ENCODE peak calls at places on chromosome 3, in six cellular contexts. Z is HepG2, B is A549, V is K562, T is GM12878, O is endothelial cell of umbilical vein. I is an unnamed sample.

GRCh38 chr3:42159706-42160472 is 68.7 kb downstream of the TRAK1 start:
- DNase-seq in Z (peak; percentile 77), B (peak; percentile 81), V (peak; percentile 67), T (no peak), O (peak; percentile 36), I (no peak)

GRCh38 chr3:65953301-65953812 is 85.4 kb downstream of the MAGI1 start:
- DNase-seq in Z (peak; percentile 84), B (no peak), V (no peak), T (no peak), O (peak; percentile 52), I (no peak)

GRCh38 chr3:9909221-9910013 is 6.8 kb downstream of the IL17RE start:
- DNase-seq in Z (no peak), B (no peak), V (no peak), T (no peak), O (no peak), I (no peak)

GRCh38 chr3:185316740-185317407 is 46.1 kb upstream of the MAP3K13 start:
- DNase-seq in Z (peak; percentile 43), B (no peak), V (peak; percentile 26), T (no peak), O (peak; percentile 70), I (peak; percentile 66)

GRCh38 chr3:182979719-182980191 is 583 bp downstream of the DCUN1D1 start:
- DNase-seq in Z (peak; percentile 12), B (peak; percentile 6), V (peak; percentile 35), T (no peak), O (peak; percentile 32), I (peak; percentile 63)

GRCh38 chr3:35200056-35200455 is 439.3 kb upstream of the ARPP21 start:
- DNase-seq in Z (no peak), B (no peak), V (no peak), T (no peak), O (peak; percentile 44), I (no peak)

GRCh38 chr3:185746470-185746869 is 78.4 kb downstream of the IGF2BP2 start:
- DNase-seq in Z (no peak), B (no peak), V (no peak), T (no peak), O (peak; percentile 54), I (peak; percentile 53)

GRCh38 chr3:138360272-138361192 is 12.2 kb downstream of the MRAS start:
- DNase-seq in Z (no peak), B (no peak), V (no peak), T (no peak), O (no peak), I (no peak)

GRCh38 chr3:186386883-186387560 is 25.0 kb upstream of the DGKG start:
- DNase-seq in Z (no peak), B (no peak), V (no peak), T (no peak), O (no peak), I (no peak)

GRCh38 chr3:99795573-99795972 is 22.1 kb upstream of the CMSS1 start:
- DNase-seq in Z (no peak), B (no peak), V (no peak), T (no peak), O (no peak), I (no peak)

GRCh38 chr3:99805160-99805559 is 12.5 kb upstream of the CMSS1 start:
- DNase-seq in Z (no peak), B (no peak), V (no peak), T (no peak), O (no peak), I (no peak)

GRCh38 chr3:99794485-99794884 is 23.2 kb upstream of the CMSS1 start:
- DNase-seq in Z (no peak), B (no peak), V (no peak), T (no peak), O (no peak), I (no peak)

DNA sequence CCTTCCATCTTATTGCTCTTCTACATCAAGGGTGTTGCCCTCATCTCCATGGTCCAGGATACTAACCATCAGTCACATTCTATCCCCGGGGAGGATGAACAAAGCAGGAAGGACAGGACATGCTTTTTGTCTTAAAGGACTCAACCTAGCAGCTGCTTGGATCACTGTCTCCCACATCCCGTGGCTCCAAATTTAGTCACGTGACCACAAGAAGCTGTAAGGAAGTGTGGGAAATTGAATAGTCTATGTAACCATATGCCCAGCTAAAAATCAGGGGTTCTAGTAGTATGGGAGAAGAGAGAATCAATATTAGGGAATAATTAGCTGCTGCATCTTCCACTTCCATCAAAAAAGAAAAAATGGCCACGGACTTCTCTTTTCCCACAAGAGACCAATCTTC is 18.2 kb upstream of the CMSS1 start:
- DNase-seq in Z (no peak), B (no peak), V (no peak), T (no peak), O (no peak), I (no peak)
- H3K4me3 ChIP-seq in Z (no peak overlapping the region), B (no peak overlapping the region), V (no peak overlapping the region), T (no peak overlapping the region), O (no peak overlapping the region), I (no peak overlapping the region)

DNA sequence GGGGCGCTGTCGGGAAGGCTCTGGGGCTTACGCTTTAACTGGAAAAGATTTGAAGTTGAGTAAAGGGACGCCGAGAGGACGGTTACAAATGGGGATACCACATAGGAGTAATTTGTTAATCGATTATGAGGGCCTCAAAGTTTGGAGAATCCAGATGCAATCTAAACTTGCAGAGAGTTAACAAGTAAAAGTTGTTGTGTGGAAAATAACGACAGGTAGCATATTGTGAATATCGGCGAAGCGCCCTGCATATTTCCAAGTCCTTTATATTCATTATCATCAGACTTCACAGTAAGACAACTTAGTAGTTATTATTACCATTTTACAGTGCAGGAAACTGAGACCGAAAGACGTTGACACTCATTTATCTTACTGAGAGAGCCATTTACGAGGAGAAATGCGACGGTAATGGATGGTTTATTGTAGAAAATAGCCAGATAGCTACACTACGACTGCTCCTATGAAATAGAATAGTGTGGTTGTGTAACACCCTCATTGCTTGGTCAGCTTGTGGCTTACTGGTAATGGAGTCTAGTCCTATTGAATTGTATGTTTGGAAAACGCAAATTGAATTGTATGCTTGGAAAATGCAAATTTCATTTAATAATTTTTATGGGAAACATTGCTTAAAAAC is 702 bp downstream of the MKRN2 start:
- DNase-seq in Z (peak; percentile 49), B (no peak), V (peak; percentile 41), T (no peak), O (peak; percentile 54), I (peak; percentile 68)
- TF ChIP-seq MYC in Z (no peak), B (no peak), V (no peak), T (no peak), O (no peak), I (peak; percentile 26)

DNA sequence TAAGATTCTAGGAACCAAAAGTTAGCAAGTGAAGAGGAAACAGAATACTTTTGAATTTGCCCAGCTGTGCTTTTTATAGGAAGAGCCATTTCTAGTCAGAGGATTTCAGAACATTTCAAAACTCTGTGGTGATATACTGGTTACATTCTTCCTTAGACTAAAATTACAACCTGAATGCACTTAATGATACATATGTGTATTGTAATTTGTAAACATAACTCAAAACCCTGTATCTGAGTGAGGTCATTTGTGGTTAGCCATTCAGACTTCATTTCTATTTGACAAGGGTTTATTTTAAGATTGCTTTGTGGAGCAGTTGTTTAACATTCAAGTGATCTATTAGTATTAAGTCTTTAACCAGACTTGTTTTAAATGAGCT is 59.4 kb upstream of the TRIM71 start:
- DNase-seq in Z (no peak), B (no peak), V (no peak), T (no peak), O (no peak), I (peak; percentile 46)
- TF ChIP-seq MAX in Z (no peak), B (no peak), V (no peak), T (no peak), O (no peak), I (no peak)

GRCh38 chr3:104519068-104519467 is 847.6 kb upstream of the ALCAM start:
- DNase-seq in Z (no peak), B (no peak), V (no peak), T (peak; percentile 54), O (no peak), I (no peak)
- H3K4me3 ChIP-seq in Z (no peak overlapping the region), B (no peak overlapping the region), V (no peak overlapping the region), T (peak overlapping the region; percentile 55), O (no peak overlapping the region), I (no peak overlapping the region)

DNA sequence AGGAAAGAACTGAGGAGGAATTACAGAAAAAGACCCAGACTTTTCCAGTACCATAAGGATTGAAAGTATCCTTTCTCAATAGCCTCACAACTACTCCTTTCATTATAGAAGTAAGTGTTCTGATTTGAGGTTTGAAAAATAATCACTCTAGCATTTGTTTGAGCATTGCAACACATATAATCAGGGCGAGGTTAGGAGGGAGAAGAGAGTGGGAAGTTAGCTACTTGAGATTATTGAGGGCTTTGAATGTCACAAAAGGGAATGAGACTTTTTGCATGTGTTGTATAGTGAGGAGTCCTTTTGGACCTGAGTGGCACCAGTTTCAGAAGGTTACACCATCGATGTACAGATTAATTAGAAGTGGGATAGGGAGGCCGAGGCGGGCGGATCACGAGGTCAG is 65.2 kb upstream of the TNIK start:
- DNase-seq in Z (no peak), B (no peak), V (no peak), T (no peak), O (no peak), I (no peak)
- TF ChIP-seq MYC in Z (no peak), B (no peak), V (no peak), T (no peak), O (no peak), I (no peak)

GRCh38 chr3:17891139-17891850 is 148.9 kb upstream of the TBC1D5 start:
- DNase-seq in Z (no peak), B (no peak), V (peak; percentile 23), T (no peak), O (no peak), I (no peak)
- TF ChIP-seq MAX in Z (no peak), B (no peak), V (no peak), T (no peak), O (no peak), I (no peak)

GRCh38 chr3:37074178-37074577 is 80.9 kb downstream of the MLH1 start:
- DNase-seq in Z (no peak), B (no peak), V (no peak), T (no peak), O (no peak), I (no peak)

GRCh38 chr3:37071921-37072320 is 78.6 kb downstream of the MLH1 start:
- DNase-seq in Z (no peak), B (no peak), V (no peak), T (no peak), O (no peak), I (no peak)

GRCh38 chr3:37068031-37068430 is 74.7 kb downstream of the MLH1 start:
- DNase-seq in Z (no peak), B (no peak), V (no peak), T (no peak), O (no peak), I (no peak)

GRCh38 chr3:37075955-37076354 is 82.6 kb downstream of the MLH1 start:
- DNase-seq in Z (no peak), B (no peak), V (no peak), T (no peak), O (no peak), I (no peak)

GRCh38 chr3:37072892-37073291 is 79.6 kb downstream of the MLH1 start:
- DNase-seq in Z (no peak), B (no peak), V (no peak), T (no peak), O (peak; percentile 84), I (no peak)
- H3K4me3 ChIP-seq in Z (no peak overlapping the region), B (no peak overlapping the region), V (no peak overlapping the region), T (no peak overlapping the region), O (no peak overlapping the region), I (no peak overlapping the region)

GRCh38 chr3:157081681-157082210 is 78.2 kb downstream of the CCNL1 start:
- DNase-seq in Z (peak; percentile 68), B (peak; percentile 85), V (peak; percentile 80), T (no peak), O (peak; percentile 85), I (peak; percentile 82)
- TF ChIP-seq MYC in Z (no peak), B (no peak), V (no peak), T (no peak), O (no peak), I (peak; percentile 43)

I was measured in NB4.